ENCODE peak calls at places on chromosomes 5 and 9, in seven cellular contexts. B is G401; U is activated T-helper 1 cell treated with anti-CD3 and anti-CD28 coated beads, Interleukin-12 subunit alpha, Interleukin-12 subunit beta, Interleukin-2, Interleukin-4 antibody, amounts not matched to agents 30 ng/mL and 10 ng/mL and 1 ng/mL, durations not matched to agents 14 hours and 24 hours and 36 hours; O is brain microvascular endothelial cell; Z is activated naive CD8-positive, alpha-beta T cell treated with anti-CD3 and anti-CD28 coated beads, Interleukin-2, amount 50 U/mL, for 24 hours; A is RPMI7951; M is EL. T is an unnamed sample.

GRCh38 chr9:801399-802071 is 40.0 kb upstream of the DMRT1 start:
- DNase-seq in O (peak), B (no peak), U (no peak), Z (no peak), M (peak), A (no peak), T (no peak)

GRCh38 chr5:68047035-68047434 is 168.5 kb upstream of the PIK3R1 start:
- DNase-seq in B (no peak), Z (no peak), U (no peak), M (peak), O (peak), A (peak), T (peak)

GRCh38 chr5:19098434-19098833 is 889.6 kb downstream of the CDH18 start:
- DNase-seq in A (no peak), B (no peak), Z (no peak), U (no peak), O (no peak), M (no peak), T (no peak)

GRCh38 chr9:70421272-70422180 is 7.1 kb upstream of the KLF9 start:
- DNase-seq in U (no peak), B (peak), A (no peak), Z (no peak), M (peak), O (no peak), T (peak)

GRCh38 chr5:172071244-172071875 is 64.9 kb upstream of the FBXW11 start:
- DNase-seq in O (no peak), A (no peak), M (no peak), Z (no peak), B (no peak), U (no peak), T (no peak)

GRCh38 chr9:14271078-14271673 is 42.8 kb downstream of the NFIB start:
- DNase-seq in B (no peak), A (peak), U (no peak), M (peak), O (peak), Z (no peak), T (peak)

GRCh38 chr5:43421450-43422133 is 9.4 kb upstream of the CCL28 start:
- DNase-seq in U (no peak), A (no peak), M (no peak), B (no peak), Z (no peak), O (no peak), T (no peak)

GRCh38 chr9:86821011-86821845 is 126.1 kb downstream of the GAS1 start:
- DNase-seq in Z (no peak), M (no peak), B (no peak), O (no peak), A (no peak), U (no peak), T (peak)

GRCh38 chr9:21440139-21440538 is at the start of gene IFNA1:
- DNase-seq in Z (no peak), O (no peak), A (no peak), B (no peak), M (no peak), U (no peak), T (no peak)

GRCh38 chr5:6843821-6844220 is 130.6 kb downstream of the TENT4A start:
- DNase-seq in M (no peak), Z (no peak), A (no peak), B (peak), O (no peak), U (no peak), T (no peak)

GRCh38 chr9:108325406-108325805 is 530.4 kb downstream of the ACTL7B start:
- DNase-seq in Z (no peak), U (no peak), M (no peak), B (no peak), O (no peak), A (no peak), T (no peak)

GRCh38 chr5:177473461-177473991 is at the start of gene DBN1:
- DNase-seq in Z (peak), A (peak), O (peak), B (no peak), U (no peak), M (peak), T (peak)

GRCh38 chr5:170691623-170692022 is 91.9 kb upstream of the GABRP start:
- DNase-seq in O (no peak), Z (no peak), U (no peak), A (no peak), B (no peak), M (no peak), T (no peak)

GRCh38 chr9:13432914-13433313 is 153.4 kb upstream of the MPDZ start:
- DNase-seq in U (no peak), B (no peak), Z (no peak), O (no peak), A (peak), M (peak), T (no peak)